ENCODE peak calls at places on chromosomes 5 and 9, in seven cellular contexts. J, V, N, Q, T, R and B are unnamed samples.

GRCh38 chr9:27353405-27354229 is 56.7 kb upstream of the EQTN start:
- DNase-seq in Q (peak), N (no peak), V (no peak), R (no peak), J (peak), T (no peak), B (no peak)

GRCh38 chr5:123549256-123549904 is 37.4 kb downstream of the CSNK1G3 start:
- DNase-seq in T (no peak), N (no peak), V (no peak), R (no peak), J (peak), Q (no peak), B (no peak)

GRCh38 chr5:77984587-77984986 is 208.4 kb upstream of the TBCA start:
- DNase-seq in V (no peak), N (no peak), T (peak), R (no peak), J (no peak), Q (no peak), B (no peak)

GRCh38 chr5:105840800-105841199 is 1829.9 kb downstream of the EFNA5 start:
- DNase-seq in V (no peak), T (no peak), Q (no peak), J (no peak), R (no peak), N (no peak), B (peak)

GRCh38 chr9:13759624-13760023 is 480.1 kb upstream of the MPDZ start:
- DNase-seq in V (no peak), Q (no peak), N (no peak), T (no peak), J (no peak), R (no peak), B (no peak)

GRCh38 chr5:126871441-126871840 is 94.5 kb downstream of the LMNB1 start:
- DNase-seq in J (no peak), Q (no peak), V (no peak), R (no peak), N (no peak), T (no peak), B (no peak)

GRCh38 chr5:37740331-37741066 is 99.3 kb downstream of the GDNF start:
- DNase-seq in R (no peak), Q (no peak), T (no peak), N (no peak), V (no peak), J (no peak), B (no peak)

GRCh38 chr5:120817044-120817985 is 353.2 kb downstream of the PRR16 start:
- DNase-seq in J (no peak), R (no peak), N (no peak), V (no peak), T (no peak), Q (peak), B (peak)

GRCh38 chr9:99488109-99489042 is 266.3 kb downstream of the SEC61B start:
- DNase-seq in R (no peak), Q (peak), N (no peak), V (no peak), T (no peak), J (no peak), B (no peak)

GRCh38 chr5:58849995-58850667 is 267.3 kb downstream of the RAB3C start:
- DNase-seq in Q (peak), T (peak), V (peak), N (no peak), J (no peak), R (no peak), B (peak)

GRCh38 chr5:50978903-50979302 is 312.5 kb downstream of the PARP8 start:
- DNase-seq in Q (no peak), N (no peak), J (no peak), R (no peak), T (no peak), V (no peak), B (no peak)

GRCh38 chr9:20355022-20355421 is 267.3 kb downstream of the MLLT3 start:
- DNase-seq in R (no peak), Q (peak), J (no peak), T (no peak), N (no peak), V (no peak), B (no peak)

DNA sequence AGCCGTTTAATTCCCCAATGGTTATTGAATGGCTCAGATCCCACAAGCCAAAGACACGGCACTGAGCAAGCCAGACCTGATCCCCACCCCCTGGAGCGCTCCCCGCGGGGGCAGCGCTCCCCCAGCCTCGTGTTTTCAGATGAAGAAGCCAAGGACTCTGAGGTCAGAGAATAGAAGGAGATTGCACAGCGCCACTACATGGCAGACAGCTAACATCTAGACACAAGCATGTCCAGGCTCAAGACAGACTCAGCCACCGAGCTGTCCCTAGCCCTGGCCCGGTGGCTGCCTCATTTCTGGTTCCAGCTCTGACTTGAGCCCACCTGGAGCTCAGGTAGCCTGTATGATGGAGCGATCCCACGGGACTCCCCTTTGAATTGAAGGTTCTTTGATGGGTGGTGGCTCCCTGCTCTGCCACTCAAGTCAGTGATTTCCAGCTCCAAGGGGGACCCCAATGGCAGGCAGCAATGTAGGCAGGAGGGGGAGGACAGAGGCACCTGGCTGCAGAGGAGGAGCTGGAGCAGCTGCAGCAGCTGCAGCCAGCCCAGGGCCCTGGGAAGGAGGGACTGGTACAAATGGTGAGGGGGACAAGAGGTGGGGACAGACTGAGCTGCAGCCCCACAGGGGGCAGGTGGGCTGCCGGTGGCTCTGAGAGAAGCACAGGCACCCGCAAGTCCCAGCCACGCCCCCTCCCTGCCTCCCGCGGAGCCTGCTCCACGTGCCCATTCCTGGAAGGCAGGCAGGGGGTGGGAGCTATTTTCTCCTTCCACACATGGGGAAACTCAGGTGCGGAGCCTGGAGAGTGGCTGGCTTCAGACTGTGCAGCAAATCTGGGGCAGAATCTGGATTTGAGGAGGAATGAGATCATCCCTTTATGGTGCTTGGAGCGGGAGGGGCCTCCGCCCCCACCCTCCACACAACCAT is 40.2 kb downstream of the NTNG2 start:
- DNase-seq in Q (no peak), J (no peak), V (no peak), T (no peak), R (peak), N (no peak), B (no peak)
- TF ChIP-seq MAX in Q (no peak), J (no peak), V (no peak), T (no peak), R (no peak), N (peak), B (no peak)

GRCh38 chr9:121225240-121225639 is 23.6 kb upstream of the RAB14 start:
- DNase-seq in R (no peak), Q (no peak), T (no peak), N (no peak), J (no peak), V (no peak), B (no peak)
- H2AFZ ChIP-seq in R (no peak), Q (no peak), T (no peak), N (no peak), J (no peak), V (no peak), B (no peak)

GRCh38 chr5:111111956-111112355 is 19.8 kb downstream of the WDR36 start:
- DNase-seq in R (no peak), T (no peak), V (no peak), Q (no peak), J (no peak), N (no peak), B (no peak)

GRCh38 chr5:111107371-111107770 is 15.2 kb downstream of the WDR36 start:
- DNase-seq in Q (no peak), T (no peak), J (no peak), V (no peak), N (no peak), R (no peak), B (no peak)

DNA sequence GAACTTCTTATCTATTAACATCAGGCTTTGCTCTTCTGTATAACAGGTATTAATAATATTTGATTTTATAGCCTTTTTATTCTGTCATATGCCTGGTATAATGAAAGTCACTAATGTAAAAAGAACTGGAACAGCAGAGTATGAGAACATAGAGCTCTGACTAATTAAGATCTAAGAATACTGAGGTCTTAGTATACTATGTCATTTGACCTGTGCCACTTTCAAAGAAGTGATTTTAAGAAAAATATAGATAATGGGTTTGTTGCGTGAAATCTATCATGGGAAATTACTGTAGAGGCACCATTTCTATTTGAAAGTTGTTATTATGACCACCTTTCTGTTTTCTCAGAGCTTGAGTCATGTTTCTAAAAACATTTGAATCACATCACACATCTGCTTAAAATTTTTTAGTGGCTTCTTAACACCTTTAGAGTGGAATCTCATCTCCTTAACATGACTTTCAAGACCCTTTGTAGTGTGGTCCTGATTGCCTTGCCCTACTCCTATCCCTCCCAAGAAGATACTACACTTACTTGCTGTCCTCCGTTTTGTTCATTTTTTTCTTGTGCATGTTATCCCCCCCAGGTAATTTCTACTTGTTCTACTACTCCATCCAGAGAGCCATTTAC is 14.3 kb downstream of the WDR36 start:
- DNase-seq in Q (no peak), R (no peak), T (no peak), V (no peak), J (no peak), N (no peak), B (no peak)
- TF ChIP-seq MAX in Q (no peak), R (no peak), T (no peak), V (no peak), J (no peak), N (no peak), B (no peak)

GRCh38 chr5:171863928-171864327 is 78.3 kb downstream of the SMIM23 start:
- DNase-seq in V (no peak), N (no peak), J (no peak), T (no peak), R (no peak), Q (no peak), B (no peak)
- H2AFZ ChIP-seq in V (no peak), N (no peak), J (no peak), T (no peak), R (no peak), Q (no peak), B (no peak)

GRCh38 chr5:138179277-138179857 is 455 bp downstream of the KIF20A start:
- DNase-seq in J (no peak), V (no peak), R (no peak), T (peak), N (no peak), Q (peak), B (no peak)

GRCh38 chr5:138180183-138180782 is 1.4 kb downstream of the KIF20A start:
- DNase-seq in T (peak), Q (peak), R (peak), V (peak), N (no peak), J (peak), B (peak)

GRCh38 chr5:138178516-138179276 is at the start of the genes BRD8 and KIF20A:
- DNase-seq in T (peak), J (peak), V (peak), R (peak), N (peak), Q (peak), B (peak)

GRCh38 chr5:138180841-138181240 is 1.9 kb downstream of the KIF20A start:
- DNase-seq in V (no peak), R (no peak), Q (no peak), T (no peak), N (no peak), J (no peak), B (no peak)

GRCh38 chr5:138177936-138178515 is 404 bp downstream of the BRD8 start:
- DNase-seq in R (peak), N (no peak), Q (peak), J (no peak), T (peak), V (no peak), B (peak)
- TF ChIP-seq MAX in R (no peak), N (no peak), Q (no peak), J (no peak), T (no peak), V (no peak), B (no peak)

GRCh38 chr5:27524515-27524914 is 486.1 kb upstream of the CDH9 start:
- DNase-seq in R (no peak), V (no peak), T (no peak), J (no peak), Q (no peak), N (no peak), B (no peak)

DNA sequence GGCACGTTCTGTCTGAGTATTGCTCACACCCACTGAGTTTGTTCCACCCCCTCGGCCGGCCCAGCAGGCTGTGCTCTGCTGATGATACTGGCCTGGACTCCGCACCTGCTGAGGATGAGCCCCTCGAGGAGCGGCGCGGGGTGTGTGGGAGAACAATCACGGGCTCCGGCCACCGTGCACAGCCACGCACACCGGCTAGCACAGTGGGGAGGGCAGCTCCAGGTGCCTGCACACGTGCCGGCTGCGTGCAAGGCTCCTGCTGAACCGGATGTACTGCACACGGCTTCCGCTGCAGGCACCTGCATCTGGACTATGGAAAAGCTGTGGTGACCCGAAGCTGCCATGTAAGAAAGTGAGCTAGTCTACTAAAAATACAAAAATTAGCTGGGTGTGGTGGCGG is 485.2 kb upstream of the CDH9 start:
- DNase-seq in N (no peak), R (no peak), Q (peak), V (no peak), T (no peak), J (no peak), B (no peak)
- H2AFZ ChIP-seq in N (no peak), R (no peak), Q (no peak), V (no peak), T (no peak), J (no peak), B (no peak)